ENCODE peak calls at places on chromosomes 11 and 22, in ten cellular contexts. T is GM23338, P is tibial artery, Q is AG04449, D is pancreas, F is HL-60, W is NB4, Y is body of pancreas, V is spleen, L is keratinocyte. Z is an unnamed sample.

GRCh38 chr11:120539681-120540369 is 28.3 kb downstream of the GRIK4 start:
- DNase-seq in T (no peak), P (no peak), Q (peak), D (no peak), F (no peak), W (no peak), Y (no peak), V (no peak), L (no peak), Z (no peak)

GRCh38 chr11:88398372-88399140 is 61.0 kb upstream of the CTSC start:
- DNase-seq in T (no peak), P (no peak), Q (no peak), D (no peak), F (no peak), W (no peak), Y (no peak), V (no peak), L (no peak), Z (no peak)

GRCh38 chr22:22348127-22348814 is 103.7 kb downstream of the VPREB1 start:
- DNase-seq in T (peak), P (no peak), Q (no peak), D (no peak), F (no peak), W (peak), Y (no peak), V (no peak), L (no peak), Z (no peak)

GRCh38 chr11:3683039-3683438 is 11.9 kb upstream of the CHRNA10 start:
- DNase-seq in T (no peak), P (no peak), Q (no peak), D (no peak), F (no peak), W (no peak), Y (no peak), V (no peak), L (no peak), Z (no peak)

GRCh38 chr22:46712288-46712687 is 25.8 kb downstream of the CERK start:
- DNase-seq in T (no peak), P (no peak), Q (no peak), D (no peak), F (no peak), W (no peak), Y (no peak), V (no peak), L (no peak), Z (no peak)

GRCh38 chr22:42984397-42984796 is 30.6 kb downstream of the PACSIN2 start:
- DNase-seq in T (no peak), P (no peak), Q (no peak), D (no peak), F (no peak), W (no peak), Y (no peak), V (no peak), L (no peak), Z (no peak)

GRCh38 chr11:46352063-46352841 is 5.0 kb downstream of the DGKZ start:
- DNase-seq in T (peak), P (no peak), Q (no peak), D (peak), F (no peak), W (peak), Y (peak), V (peak), L (no peak), Z (no peak)

GRCh38 chr11:17743808-17744119 is 9.2 kb downstream of the KCNC1 start:
- DNase-seq in T (no peak), P (no peak), Q (no peak), D (no peak), F (no peak), W (no peak), Y (no peak), V (peak), L (no peak), Z (no peak)

GRCh38 chr11:130023204-130023603 is 20.6 kb upstream of the PRDM10 start:
- DNase-seq in T (no peak), P (no peak), Q (no peak), D (no peak), F (no peak), W (no peak), Y (no peak), V (no peak), L (no peak), Z (no peak)

GRCh38 chr11:5036671-5037070 is 9.7 kb upstream of the OR52J3 start:
- DNase-seq in T (no peak), P (no peak), Q (no peak), D (no peak), F (no peak), W (no peak), Y (no peak), V (no peak), L (no peak), Z (no peak)

GRCh38 chr11:120228794-120229384 is 11.1 kb upstream of the POU2F3 start:
- DNase-seq in T (peak), P (no peak), Q (no peak), D (no peak), F (no peak), W (no peak), Y (no peak), V (no peak), L (no peak), Z (no peak)

GRCh38 chr11:30322826-30323710 is at the start of gene ARL14EP:
- DNase-seq in T (peak), P (peak), Q (peak), D (peak), F (peak), W (peak), Y (peak), V (peak), L (peak), Z (peak)

GRCh38 chr11:79167510-79168188 is 273.2 kb downstream of the TENM4 start:
- DNase-seq in T (no peak), P (no peak), Q (no peak), D (no peak), F (no peak), W (no peak), Y (no peak), V (no peak), L (no peak), Z (no peak)

GRCh38 chr11:132111781-132112380 is 741.5 kb downstream of the NTM start:
- DNase-seq in T (no peak), P (no peak), Q (peak), D (no peak), F (no peak), W (no peak), Y (no peak), V (no peak), L (no peak), Z (peak)

GRCh38 chr11:84056696-84057095 is 770.5 kb upstream of the CCDC90B start:
- DNase-seq in T (no peak), P (no peak), Q (no peak), D (no peak), F (no peak), W (no peak), Y (no peak), V (no peak), L (no peak), Z (no peak)

GRCh38 chr11:130180491-130180890 is 20.9 kb downstream of the ST14 start:
- DNase-seq in T (no peak), P (no peak), Q (no peak), D (no peak), F (no peak), W (no peak), Y (no peak), V (no peak), L (no peak), Z (no peak)

GRCh38 chr11:111879637-111879960 is 258 bp downstream of the CFAP68 start:
- DNase-seq in T (no peak), P (no peak), Q (no peak), D (no peak), F (no peak), W (no peak), Y (no peak), V (no peak), L (no peak), Z (no peak)

GRCh38 chr11:118434123-118434552 is 2.2 kb upstream of the KMT2A start:
- DNase-seq in T (peak), P (no peak), Q (no peak), D (no peak), F (no peak), W (no peak), Y (no peak), V (no peak), L (no peak), Z (no peak)

GRCh38 chr11:118436639-118437045 is 350 bp downstream of the KMT2A start:
- DNase-seq in T (peak), P (peak), Q (no peak), D (peak), F (no peak), W (peak), Y (peak), V (peak), L (no peak), Z (no peak)

GRCh38 chr11:118435893-118436624 is at the start of gene KMT2A:
- DNase-seq in T (peak), P (peak), Q (peak), D (peak), F (peak), W (peak), Y (peak), V (peak), L (peak), Z (peak)

GRCh38 chr11:118435233-118435892 is 929 bp upstream of the KMT2A start:
- DNase-seq in T (peak), P (peak), Q (no peak), D (peak), F (no peak), W (peak), Y (peak), V (peak), L (no peak), Z (no peak)

GRCh38 chr11:118434553-118435232 is 1.6 kb upstream of the KMT2A start:
- DNase-seq in T (peak), P (peak), Q (no peak), D (peak), F (no peak), W (peak), Y (peak), V (peak), L (no peak), Z (no peak)
- TF ChIP-seq CTCF in T (peak), P (no peak), Q (no peak), D (no peak), F (no peak), W (no peak), Y (no peak), V (no peak), L (no peak), Z (no peak)

GRCh38 chr22:38246046-38246658 is 26.7 kb downstream of the TMEM184B start:
- DNase-seq in T (no peak), P (no peak), Q (no peak), D (no peak), F (no peak), W (no peak), Y (no peak), V (no peak), L (no peak), Z (no peak)
- TF ChIP-seq CTCF in T (no peak), P (no peak), Q (no peak), D (no peak), F (no peak), W (no peak), Y (no peak), V (no peak), L (no peak), Z (no peak)

GRCh38 chr11:125750629-125751028 is 4.5 kb downstream of the PATE1 start:
- DNase-seq in T (peak), P (no peak), Q (no peak), D (no peak), F (no peak), W (no peak), Y (no peak), V (no peak), L (no peak), Z (no peak)
- TF ChIP-seq CTCF in T (peak), P (no peak), Q (no peak), D (no peak), F (no peak), W (no peak), Y (no peak), V (no peak), L (peak), Z (no peak)

DNA sequence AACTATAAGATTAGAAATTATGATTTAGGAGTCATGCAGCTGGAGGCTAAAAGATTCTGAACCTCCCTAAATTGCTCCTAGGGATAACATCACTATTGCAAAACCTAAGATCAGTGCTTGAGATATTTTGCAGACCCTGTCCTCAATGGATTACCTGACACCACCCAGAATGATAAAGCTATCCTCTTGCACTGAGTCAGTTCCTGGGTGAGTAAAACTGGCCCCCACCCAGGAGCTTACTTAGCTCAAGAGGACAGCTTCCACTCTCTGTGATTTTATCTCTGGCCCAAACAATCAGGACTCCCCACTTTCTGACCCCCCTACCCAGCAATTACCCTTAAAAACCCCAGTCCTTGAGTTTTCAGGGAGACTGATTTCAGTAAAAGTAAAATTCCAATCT is 2074.4 kb upstream of the RAG2 start:
- DNase-seq in T (no peak), P (no peak), Q (no peak), D (no peak), F (no peak), W (no peak), Y (no peak), V (no peak), L (no peak), Z (no peak)
- TF ChIP-seq CTCF in T (no peak), P (no peak), Q (no peak), D (no peak), F (no peak), W (no peak), Y (no peak), V (no peak), L (no peak), Z (no peak)

GRCh38 chr11:101299210-101299609 is 169.6 kb upstream of the PGR start:
- DNase-seq in T (no peak), P (no peak), Q (no peak), D (no peak), F (no peak), W (no peak), Y (no peak), V (no peak), L (no peak), Z (no peak)
- TF ChIP-seq CTCF in T (no peak), P (no peak), Q (no peak), D (no peak), F (no peak), W (no peak), Y (no peak), V (no peak), L (no peak), Z (no peak)

Z was measured in AG09319.